ENCODE peak calls at places on chromosomes 5 and 9, in seven cellular contexts. One of them, this sample, is unnamed.

GRCh38 chr5:111447822-111448221 is 64.5 kb downstream of the STARD4 start:
- DNase-seq in NT2/D1: no peak
- DNase-seq in posterior cingulate gyrus: no peak
- DNase-seq in HepG2: no peak
- DNase-seq in retina: no peak
- DNase-seq in AG08396: no peak
- DNase-seq in GM06990: no peak
- DNase-seq in this sample: no peak

GRCh38 chr5:496028-496427 is 28.2 kb downstream of the SLC9A3 start:
- DNase-seq in NT2/D1: no peak
- DNase-seq in posterior cingulate gyrus: no peak
- DNase-seq in HepG2: no peak
- DNase-seq in retina: no peak
- DNase-seq in AG08396: no peak
- DNase-seq in GM06990: no peak
- DNase-seq in this sample: no peak

GRCh38 chr9:31394040-31394473 is 990.4 kb upstream of the ACO1 start:
- DNase-seq in NT2/D1: no peak
- DNase-seq in posterior cingulate gyrus: no peak
- DNase-seq in HepG2: no peak
- DNase-seq in retina: no peak
- DNase-seq in AG08396: no peak
- DNase-seq in GM06990: no peak
- DNase-seq in this sample: no peak

GRCh38 chr9:137397675-137398423 is 25.1 kb downstream of the EXD3 start:
- DNase-seq in NT2/D1: no peak
- DNase-seq in posterior cingulate gyrus: no peak
- DNase-seq in HepG2: no peak
- DNase-seq in retina: no peak
- DNase-seq in AG08396: no peak
- DNase-seq in GM06990: no peak
- DNase-seq in this sample: no peak

GRCh38 chr5:124876983-124877382 is 130.5 kb upstream of the ZNF608 start:
- DNase-seq in NT2/D1: no peak
- DNase-seq in posterior cingulate gyrus: no peak
- DNase-seq in HepG2: no peak
- DNase-seq in retina: no peak
- DNase-seq in AG08396: no peak
- DNase-seq in GM06990: no peak
- DNase-seq in this sample: no peak

GRCh38 chr5:33936381-33937016 is at the start of gene RXFP3:
- DNase-seq in NT2/D1: no peak
- DNase-seq in posterior cingulate gyrus: no peak
- DNase-seq in HepG2: no peak
- DNase-seq in retina: peak
- DNase-seq in AG08396: peak
- DNase-seq in GM06990: no peak
- DNase-seq in this sample: peak

GRCh38 chr9:33137271-33137670 is 29.9 kb downstream of the B4GALT1 start:
- DNase-seq in NT2/D1: no peak
- DNase-seq in posterior cingulate gyrus: no peak
- DNase-seq in HepG2: no peak
- DNase-seq in retina: no peak
- DNase-seq in AG08396: no peak
- DNase-seq in GM06990: no peak
- DNase-seq in this sample: no peak

GRCh38 chr9:85729882-85730281 is 11.9 kb downstream of the AGTPBP1 start:
- DNase-seq in NT2/D1: no peak
- DNase-seq in posterior cingulate gyrus: no peak
- DNase-seq in HepG2: no peak
- DNase-seq in retina: no peak
- DNase-seq in AG08396: no peak
- DNase-seq in GM06990: no peak
- DNase-seq in this sample: no peak

GRCh38 chr5:164235176-164235914 is 729.9 kb downstream of the MAT2B start:
- DNase-seq in NT2/D1: no peak
- DNase-seq in posterior cingulate gyrus: no peak
- DNase-seq in HepG2: no peak
- DNase-seq in retina: no peak
- DNase-seq in AG08396: no peak
- DNase-seq in GM06990: no peak
- DNase-seq in this sample: no peak

GRCh38 chr5:111775224-111775623 is 18.2 kb upstream of the NREP start:
- DNase-seq in NT2/D1: no peak
- DNase-seq in posterior cingulate gyrus: no peak
- DNase-seq in HepG2: no peak
- DNase-seq in retina: no peak
- DNase-seq in AG08396: no peak
- DNase-seq in GM06990: no peak
- DNase-seq in this sample: no peak

GRCh38 chr5:147427784-147428401 is 82.0 kb downstream of the DPYSL3 start:
- DNase-seq in NT2/D1: no peak
- DNase-seq in posterior cingulate gyrus: no peak
- DNase-seq in HepG2: no peak
- DNase-seq in retina: no peak
- DNase-seq in AG08396: no peak
- DNase-seq in GM06990: no peak
- DNase-seq in this sample: no peak

GRCh38 chr9:32335127-32335526 is 49.3 kb upstream of the ACO1 start:
- DNase-seq in NT2/D1: no peak
- DNase-seq in posterior cingulate gyrus: no peak
- DNase-seq in HepG2: no peak
- DNase-seq in retina: no peak
- DNase-seq in AG08396: no peak
- DNase-seq in GM06990: no peak
- DNase-seq in this sample: no peak